ENCODE peak calls at places on chromosomes 2 and 18, in nine cellular contexts. S is small intestine; U is PC-9; O is adipocyte; C is cardiac muscle cell; M is aorta; B is mesenchymal stem cell; R is CD8-positive, alpha-beta T cell; D is right atrium auricular region. F is an unnamed sample. For H3K4me1, the result is how much of the 10 kb centered on the place peaks cover.

GRCh38 chr2:96099861-96100798 is 16.2 kb downstream of the ADRA2B start:
- DNase-seq in S (no peak), U (no peak), O (no peak), C (no peak), M (peak), B (no peak), R (no peak), D (peak), F (peak)

GRCh38 chr18:36064027-36064808 is 3.1 kb downstream of the RPRD1A start:
- DNase-seq in S (no peak), U (no peak), O (no peak), C (no peak), M (no peak), B (no peak), R (no peak), D (no peak), F (peak)

GRCh38 chr18:38010971-38011370 is 445.4 kb upstream of the CELF4 start:
- DNase-seq in S (no peak), U (no peak), O (no peak), C (no peak), M (no peak), B (no peak), R (no peak), D (no peak), F (no peak)

GRCh38 chr18:596288-596881 is 403 bp upstream of the CLUL1 start:
- DNase-seq in S (peak), U (peak), O (no peak), C (peak), M (no peak), B (no peak), R (no peak), D (no peak), F (peak)

GRCh38 chr2:66815886-66816285 is 381.0 kb downstream of the MEIS1 start:
- DNase-seq in S (no peak), U (no peak), O (no peak), C (no peak), M (no peak), B (no peak), R (no peak), D (no peak), F (no peak)

GRCh38 chr2:231039821-231040364 is 2.6 kb downstream of the C2orf72 start:
- DNase-seq in S (peak), U (no peak), O (no peak), C (no peak), M (no peak), B (no peak), R (no peak), D (no peak), F (no peak)

GRCh38 chr2:215428060-215428910 is 7.6 kb downstream of the FN1 start:
- DNase-seq in S (no peak), U (no peak), O (peak), C (peak), M (no peak), B (no peak), R (no peak), D (no peak), F (no peak)

GRCh38 chr2:163682695-163683094 is 53.1 kb downstream of the FIGN start:
- DNase-seq in S (no peak), U (no peak), O (peak), C (peak), M (no peak), B (peak), R (no peak), D (no peak), F (peak)

GRCh38 chr2:172233947-172234715 is 131.4 kb upstream of the DLX2 start:
- DNase-seq in S (peak), U (no peak), O (no peak), C (no peak), M (no peak), B (no peak), R (no peak), D (no peak), F (no peak)

GRCh38 chr2:24920813-24921441 is 890 bp upstream of the ADCY3 start:
- DNase-seq in S (peak), U (no peak), O (no peak), C (no peak), M (no peak), B (peak), R (no peak), D (no peak), F (peak)

GRCh38 chr2:190882831-190883582 is 2.4 kb downstream of the GLS start:
- DNase-seq in S (peak), U (no peak), O (no peak), C (peak), M (no peak), B (no peak), R (no peak), D (no peak), F (no peak)

GRCh38 chr2:179550214-179550613 is 285.6 kb upstream of the SESTD1 start:
- DNase-seq in S (no peak), U (no peak), O (no peak), C (no peak), M (no peak), B (no peak), R (no peak), D (no peak), F (peak)

DNA sequence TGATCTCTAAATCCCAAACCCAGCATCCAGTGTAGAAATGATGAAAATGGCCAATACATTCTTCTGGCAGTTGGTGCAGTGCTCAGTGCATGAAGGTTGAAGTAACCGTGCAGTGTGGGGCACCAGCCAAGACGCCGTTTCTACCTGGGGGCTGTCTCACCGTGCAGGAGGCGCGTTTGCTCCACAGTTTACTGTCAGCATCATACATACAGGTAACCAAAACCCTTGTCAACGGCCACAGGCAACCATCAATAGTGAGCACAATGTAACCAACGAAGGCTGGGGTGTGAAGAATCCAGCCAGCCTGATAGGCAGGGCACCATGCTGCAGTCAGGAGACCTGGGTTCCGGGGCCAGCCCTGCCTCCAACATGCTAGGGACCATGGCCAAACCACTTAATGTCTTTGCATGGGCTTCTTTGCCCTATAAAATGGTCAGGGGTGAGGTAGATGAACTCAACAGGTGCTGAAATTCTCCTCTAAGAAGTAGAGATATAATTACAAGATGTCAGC is 127.5 kb upstream of the ID2 start:
- DNase-seq in S (no peak), U (no peak), O (no peak), C (no peak), M (no peak), B (no peak), R (no peak), D (no peak), F (no peak)
- H3K4me1 ChIP-seq in S (under half), U (under half), O (under half), C (under half), M (under half), B (under half), R (under half), D (under half), F (under half)

DNA sequence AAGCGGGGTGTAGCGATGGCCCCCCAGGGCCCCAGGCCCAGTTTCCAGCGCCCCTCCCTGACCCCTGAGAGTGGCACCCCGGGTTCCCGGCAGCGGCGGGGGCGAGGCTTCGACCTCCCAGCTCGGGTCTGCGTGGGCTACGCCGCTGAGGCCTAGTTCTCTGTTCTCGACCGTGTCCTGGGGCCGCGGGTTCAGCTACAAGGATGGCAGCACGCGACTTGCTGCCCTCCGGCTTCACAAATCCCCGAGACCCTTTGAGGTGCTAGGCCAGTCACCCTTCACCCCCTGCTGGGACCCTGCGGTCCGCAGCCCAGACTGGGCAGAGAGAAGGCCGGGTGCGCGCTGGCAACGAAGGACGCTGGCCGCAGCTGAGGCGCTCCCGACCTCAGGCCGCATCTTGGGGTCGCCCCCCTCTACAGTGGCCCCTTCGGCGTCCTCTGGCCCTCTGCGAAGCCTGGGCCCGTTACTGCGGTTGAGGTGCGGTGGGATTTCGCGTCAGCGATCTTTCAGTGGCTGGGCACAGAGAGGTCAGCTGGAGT is 1.2 kb downstream of the OTX1 start:
- DNase-seq in S (no peak), U (no peak), O (no peak), C (no peak), M (no peak), B (peak), R (no peak), D (no peak), F (peak)
- H3K4me1 ChIP-seq in S (under half), U (under half), O (under half), C (under half), M (under half), B (under half), R (half or more), D (half or more), F (half or more)

GRCh38 chr2:160068906-160069305 is 6.5 kb upstream of the PLA2R1 start:
- DNase-seq in S (no peak), U (no peak), O (no peak), C (no peak), M (no peak), B (no peak), R (no peak), D (no peak), F (peak)
- H3K4me1 ChIP-seq in S (under half), U (under half), O (under half), C (under half), M (under half), B (under half), R (under half), D (under half), F (under half)

DNA sequence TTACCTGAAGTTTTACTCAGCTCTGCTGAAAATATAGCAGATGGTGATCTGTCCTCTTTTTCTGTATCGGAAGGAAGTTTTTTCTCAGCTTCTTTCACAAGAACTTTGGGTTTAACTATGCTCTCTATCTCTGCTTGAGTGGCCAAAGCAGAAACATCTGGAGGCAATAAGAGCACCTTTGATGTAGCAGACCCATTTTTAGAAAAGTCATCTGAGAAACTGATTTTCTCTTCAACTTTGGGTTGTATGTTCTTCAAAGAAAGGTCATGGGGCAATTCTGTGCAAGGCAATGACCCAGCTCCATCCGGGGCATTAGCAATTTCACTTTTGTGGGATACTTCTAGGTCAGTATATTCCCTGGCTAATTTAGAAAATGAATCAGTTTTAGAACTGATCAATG is 25.2 kb downstream of the RTN4 start:
- DNase-seq in S (no peak), U (no peak), O (no peak), C (no peak), M (no peak), B (no peak), R (no peak), D (no peak), F (no peak)
- H3K4me1 ChIP-seq in S (under half), U (under half), O (half or more), C (under half), M (under half), B (under half), R (half or more), D (under half), F (half or more)

GRCh38 chr2:8546319-8547283 is 135.3 kb upstream of the ID2 start:
- DNase-seq in S (no peak), U (no peak), O (no peak), C (peak), M (peak), B (no peak), R (no peak), D (no peak), F (no peak)

GRCh38 chr2:8545676-8546318 is 136.1 kb upstream of the ID2 start:
- DNase-seq in S (no peak), U (no peak), O (no peak), C (no peak), M (peak), B (no peak), R (no peak), D (no peak), F (no peak)

GRCh38 chr2:8548065-8548870 is 133.6 kb upstream of the ID2 start:
- DNase-seq in S (no peak), U (no peak), O (no peak), C (no peak), M (peak), B (no peak), R (no peak), D (no peak), F (no peak)

GRCh38 chr2:8548871-8549221 is 133.0 kb upstream of the ID2 start:
- DNase-seq in S (no peak), U (no peak), O (no peak), C (no peak), M (peak), B (no peak), R (no peak), D (no peak), F (no peak)

DNA sequence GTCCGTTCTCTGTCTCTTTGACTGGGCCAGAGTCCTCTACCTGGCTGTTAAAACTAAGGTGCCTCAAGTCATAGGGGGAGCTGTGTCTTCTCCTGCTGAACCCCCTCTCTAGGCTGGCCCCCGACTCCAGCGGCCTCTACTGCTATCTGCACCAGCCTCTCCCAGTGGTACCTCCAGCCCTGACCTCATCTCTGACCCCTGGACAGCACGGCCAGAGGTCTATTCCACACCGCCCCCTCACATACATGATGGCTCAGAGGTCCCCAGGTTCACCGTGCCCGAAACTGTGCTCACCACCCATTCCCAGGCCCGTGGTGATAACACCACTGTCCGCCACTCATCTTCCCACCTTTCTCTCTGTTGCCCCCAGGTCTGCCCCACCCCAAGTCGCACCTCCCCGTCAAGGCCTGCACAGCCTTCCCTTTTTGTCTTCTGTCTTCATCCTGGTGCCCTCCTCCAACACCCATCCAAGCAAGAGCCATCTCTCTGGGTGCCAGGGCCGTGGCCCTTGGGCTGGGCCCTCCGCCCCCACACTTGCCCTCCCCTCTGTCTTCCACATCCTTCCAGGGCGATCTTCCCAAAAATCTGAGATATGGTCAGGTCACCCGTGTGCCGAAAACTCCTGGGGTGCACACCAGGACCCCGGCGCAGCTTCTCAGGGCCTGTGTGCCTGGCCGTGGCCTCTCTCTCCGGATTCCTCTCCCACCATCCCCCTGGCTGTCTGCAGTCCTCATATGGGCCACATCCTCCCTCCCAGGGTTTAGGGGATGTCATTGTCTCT is 134.4 kb upstream of the ID2 start:
- DNase-seq in S (no peak), U (no peak), O (no peak), C (no peak), M (peak), B (no peak), R (no peak), D (no peak), F (no peak)
- H3K4me1 ChIP-seq in S (under half), U (under half), O (under half), C (under half), M (under half), B (under half), R (under half), D (under half), F (under half)